ENCODE peak calls at places on chromosomes 5 and 9, in nine cellular contexts. F is astrocyte of the spinal cord, Y is neural progenitor cell, Z is epithelial cell of proximal tubule, U is dorsolateral prefrontal cortex, R is cardiac fibroblast, T is choroid plexus epithelial cell, V is A673, B is psoas muscle. S is an unnamed sample.

GRCh38 chr9:121564861-121565260 is 65.2 kb upstream of the GGTA1 start:
- DNase-seq in Z (no peak), Y (no peak), V (no peak), R (no peak), T (no peak), B (no peak), U (no peak), F (no peak), S (no peak)

GRCh38 chr5:158119852-158120708 is 261.1 kb upstream of the CLINT1 start:
- DNase-seq in V (peak), Y (no peak), B (peak), F (peak), U (no peak), T (peak), R (no peak), Z (no peak), S (peak)

GRCh38 chr5:6827815-6828214 is 114.6 kb downstream of the TENT4A start:
- DNase-seq in R (no peak), Z (no peak), U (no peak), T (no peak), F (no peak), Y (no peak), B (no peak), V (no peak), S (no peak)

GRCh38 chr9:75788006-75788634 is 102.4 kb upstream of the PCSK5 start:
- DNase-seq in F (peak), B (peak), V (no peak), U (no peak), Z (no peak), Y (no peak), R (no peak), T (peak), S (peak)

GRCh38 chr9:96611302-96611701 is 8.3 kb downstream of the CDC14B start:
- DNase-seq in B (no peak), T (no peak), V (no peak), R (no peak), Z (no peak), U (no peak), Y (no peak), F (no peak), S (no peak)

GRCh38 chr9:19127881-19128719 is 808 bp upstream of the PLIN2 start:
- DNase-seq in Y (peak), V (no peak), B (no peak), Z (no peak), R (no peak), F (peak), T (peak), U (no peak), S (peak)

GRCh38 chr5:57366744-57367143 is 115.9 kb downstream of the ACTBL2 start:
- DNase-seq in B (no peak), T (peak), U (no peak), F (no peak), Z (peak), R (peak), Y (no peak), V (no peak), S (peak)

GRCh38 chr5:96855041-96855872 is 21.0 kb upstream of the ERAP2 start:
- DNase-seq in U (no peak), B (no peak), Y (no peak), Z (peak), R (peak), F (peak), T (peak), V (peak), S (peak)

GRCh38 chr9:98708933-98709911 is at the start of gene GABBR2:
- DNase-seq in Z (no peak), Y (peak), R (no peak), F (no peak), B (no peak), V (no peak), U (no peak), T (no peak), S (no peak)

GRCh38 chr9:134208310-134208841 is 44.0 kb upstream of the RNU6ATAC start:
- DNase-seq in U (no peak), Y (no peak), B (peak), V (no peak), R (peak), T (peak), F (no peak), Z (no peak), S (no peak)

GRCh38 chr5:179345429-179346321 is at the start of gene ADAMTS2:
- DNase-seq in B (peak), R (peak), U (no peak), Z (no peak), T (peak), Y (peak), V (peak), F (peak), S (peak)

GRCh38 chr5:67170783-67171182 is 25.8 kb downstream of the CD180 start:
- DNase-seq in F (no peak), U (no peak), Y (no peak), B (no peak), R (no peak), Z (no peak), T (no peak), V (no peak), S (no peak)

GRCh38 chr5:157312492-157312891 is 46.6 kb downstream of the CYFIP2 start:
- DNase-seq in R (peak), F (peak), V (peak), B (peak), U (peak), Z (no peak), T (peak), Y (peak), S (peak)

GRCh38 chr9:129140397-129141065 is 29.3 kb downstream of the PTPA start:
- DNase-seq in R (peak), F (peak), V (peak), B (peak), U (no peak), Y (peak), Z (no peak), T (peak), S (peak)

GRCh38 chr5:1763548-1763911 is 36.1 kb downstream of the MRPL36 start:
- DNase-seq in U (peak), R (peak), Y (peak), V (peak), F (peak), T (peak), B (no peak), Z (no peak), S (peak)

GRCh38 chr5:177133119-177133844 is at the start of gene NSD1:
- DNase-seq in Z (no peak), R (peak), U (peak), T (peak), B (peak), Y (peak), V (peak), F (peak), S (peak)

GRCh38 chr5:16744164-16744880 is 127.5 kb upstream of the RETREG1 start:
- DNase-seq in T (no peak), Y (no peak), U (no peak), Z (no peak), V (no peak), B (no peak), F (no peak), R (no peak), S (peak)

GRCh38 chr9:126702501-126703329 is 89.0 kb downstream of the LMX1B start:
- DNase-seq in B (no peak), Y (peak), F (no peak), V (peak), T (no peak), U (no peak), R (no peak), Z (no peak), S (peak)

GRCh38 chr5:56711191-56711590 is 104.2 kb upstream of the MAP3K1 start:
- DNase-seq in Y (no peak), B (no peak), R (peak), U (no peak), V (no peak), F (peak), T (peak), Z (no peak), S (peak)

GRCh38 chr5:95712347-95712958 is 18.7 kb upstream of the RHOBTB3 start:
- DNase-seq in Z (peak), V (no peak), U (no peak), Y (no peak), F (peak), R (peak), T (peak), B (no peak), S (peak)

GRCh38 chr5:181008136-181008535 is 19.5 kb downstream of the BTNL3 start:
- DNase-seq in Y (peak), B (no peak), F (no peak), R (no peak), T (no peak), Z (no peak), V (no peak), U (no peak), S (no peak)

GRCh38 chr5:60961685-60962084 is 16.7 kb downstream of the NDUFAF2 start:
- DNase-seq in Y (no peak), F (peak), R (peak), Z (peak), T (peak), U (no peak), V (peak), B (no peak), S (peak)

GRCh38 chr9:137227853-137228514 is 682 bp downstream of the RNF224 start:
- DNase-seq in R (no peak), V (no peak), U (no peak), Z (no peak), F (no peak), Y (no peak), B (no peak), T (no peak), S (no peak)

GRCh38 chr5:19067741-19068140 is 920.3 kb downstream of the CDH18 start:
- DNase-seq in R (no peak), Y (no peak), U (no peak), Z (no peak), B (no peak), V (no peak), F (no peak), T (no peak), S (no peak)

GRCh38 chr9:128049788-128050187 is 17.3 kb downstream of the NAIF1 start:
- DNase-seq in Y (no peak), U (no peak), Z (no peak), F (no peak), B (no peak), T (no peak), V (peak), R (no peak), S (no peak)

GRCh38 chr9:100426532-100427365 is at the start of gene MSANTD3:
- DNase-seq in U (peak), B (peak), Z (no peak), T (peak), F (peak), V (peak), R (peak), Y (peak), S (peak)

GRCh38 chr5:174317261-174317894 is 271.9 kb downstream of the NSG2 start:
- DNase-seq in Y (peak), U (peak), V (peak), B (peak), T (peak), Z (no peak), F (peak), R (peak), S (peak)
- TF ChIP-seq CTCF in Y (peak), U (peak), V (peak), B (peak), T (peak), Z (peak), F (peak), R (peak), S (peak)

DNA sequence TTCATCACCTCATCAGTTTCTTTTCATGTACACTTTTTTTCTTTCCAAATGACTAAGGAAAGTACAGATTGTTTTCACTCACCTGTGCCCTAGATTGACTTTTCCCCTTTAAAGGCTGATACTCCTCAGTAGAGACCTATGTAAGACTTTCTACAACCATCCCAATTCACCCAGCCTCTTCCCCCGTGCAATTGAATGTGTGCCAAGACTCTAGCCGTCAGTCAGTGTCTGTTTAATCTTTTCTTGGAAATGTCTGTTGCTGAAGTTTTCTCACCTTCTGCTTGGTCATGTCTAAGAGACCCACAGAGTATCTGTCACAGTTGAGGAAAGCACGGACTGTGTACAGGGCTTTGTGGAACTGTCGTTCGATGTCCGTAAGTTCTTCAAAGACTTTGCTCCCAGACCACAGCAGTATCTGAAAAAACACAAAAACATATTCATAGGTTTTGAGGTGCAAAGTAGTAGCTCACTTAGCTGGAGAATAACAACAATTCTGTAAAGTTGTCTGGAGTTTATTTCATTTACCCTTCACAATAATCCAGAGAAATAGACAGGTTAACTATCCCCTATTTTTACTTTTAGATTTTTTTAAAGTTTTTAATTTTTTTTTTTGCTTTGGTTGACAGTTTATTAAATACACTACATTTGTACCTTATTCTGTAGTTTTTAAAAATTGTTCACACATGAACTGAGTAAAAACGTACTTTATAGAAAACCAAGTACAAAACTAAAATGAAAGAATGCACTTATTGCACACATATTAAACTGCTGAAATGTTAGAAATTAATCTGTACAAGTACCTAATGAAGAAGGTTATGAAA is 13.6 kb downstream of the PDE6A start:
- DNase-seq in Y (no peak), F (no peak), B (no peak), T (no peak), Z (no peak), V (peak), R (no peak), U (no peak), S (no peak)
- H3K4me3 ChIP-seq in Y (no peak), F (no peak), B (peak), T (no peak), Z (peak), V (no peak), R (no peak), U (no peak), S (peak)

GRCh38 chr9:95116820-95117204 is 200.7 kb downstream of the FANCC start:
- DNase-seq in B (no peak), F (no peak), Z (no peak), Y (no peak), T (no peak), U (no peak), V (no peak), R (peak), S (no peak)

GRCh38 chr9:95112436-95113280 is 204.9 kb downstream of the FANCC start:
- DNase-seq in R (no peak), U (no peak), F (no peak), Z (no peak), B (no peak), T (no peak), V (no peak), Y (no peak), S (no peak)

GRCh38 chr9:95115104-95115503 is 202.4 kb downstream of the FANCC start:
- DNase-seq in T (no peak), B (no peak), V (no peak), U (no peak), Z (no peak), F (no peak), R (no peak), Y (no peak), S (no peak)

GRCh38 chr9:95111716-95112115 is 205.8 kb downstream of the FANCC start:
- DNase-seq in Y (no peak), V (no peak), R (no peak), T (no peak), Z (no peak), F (no peak), U (no peak), B (no peak), S (no peak)

GRCh38 chr9:95116002-95116819 is 201.3 kb downstream of the FANCC start:
- DNase-seq in B (no peak), Z (no peak), Y (peak), T (peak), V (no peak), R (no peak), F (no peak), U (no peak), S (no peak)
- TF ChIP-seq CTCF in B (peak), Z (peak), Y (peak), T (peak), V (peak), R (peak), F (peak), U (no peak), S (peak)

GRCh38 chr5:79954620-79955019 is 36.4 kb downstream of the MTX3 start:
- DNase-seq in F (no peak), Z (no peak), V (no peak), T (peak), Y (no peak), R (peak), U (no peak), B (no peak), S (peak)

GRCh38 chr5:79956173-79956670 is 34.8 kb downstream of the MTX3 start:
- DNase-seq in V (peak), T (peak), U (no peak), B (no peak), R (peak), Y (no peak), F (peak), Z (no peak), S (no peak)

GRCh38 chr5:79959407-79959806 is 31.7 kb downstream of the MTX3 start:
- DNase-seq in Z (no peak), B (no peak), V (peak), Y (no peak), F (no peak), T (no peak), U (no peak), R (no peak), S (no peak)

GRCh38 chr5:79955496-79956172 is 35.4 kb downstream of the MTX3 start:
- DNase-seq in T (no peak), U (no peak), R (no peak), Z (no peak), V (no peak), Y (no peak), F (no peak), B (no peak), S (no peak)
- H3K4me3 ChIP-seq in T (no peak), U (no peak), R (no peak), Z (no peak), V (no peak), Y (no peak), F (no peak), B (no peak), S (no peak)

DNA sequence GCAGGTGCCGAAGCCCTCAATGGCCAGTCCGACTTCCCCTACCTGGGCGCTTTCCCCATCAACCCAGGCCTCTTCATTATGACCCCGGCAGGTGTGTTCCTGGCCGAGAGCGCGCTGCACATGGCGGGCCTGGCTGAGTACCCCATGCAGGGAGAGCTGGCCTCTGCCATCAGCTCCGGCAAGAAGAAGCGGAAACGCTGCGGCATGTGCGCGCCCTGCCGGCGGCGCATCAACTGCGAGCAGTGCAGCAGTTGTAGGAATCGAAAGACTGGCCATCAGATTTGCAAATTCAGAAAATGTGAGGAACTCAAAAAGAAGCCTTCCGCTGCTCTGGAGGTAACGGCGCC is 32.9 kb downstream of the CXXC5 start:
- DNase-seq in U (no peak), V (no peak), Z (no peak), Y (no peak), F (no peak), T (no peak), R (no peak), B (no peak), S (no peak)
- TF ChIP-seq CTCF in U (no peak), V (no peak), Z (no peak), Y (no peak), F (no peak), T (no peak), R (no peak), B (no peak), S (no peak)

GRCh38 chr5:139653616-139654015 is 5.5 kb downstream of the CXXC5 start:
- DNase-seq in B (peak), R (no peak), V (peak), Z (no peak), Y (peak), U (no peak), T (no peak), F (no peak), S (no peak)
- H3K4me3 ChIP-seq in B (peak), R (no peak), V (peak), Z (peak), Y (no peak), U (no peak), T (no peak), F (no peak), S (no peak)

DNA sequence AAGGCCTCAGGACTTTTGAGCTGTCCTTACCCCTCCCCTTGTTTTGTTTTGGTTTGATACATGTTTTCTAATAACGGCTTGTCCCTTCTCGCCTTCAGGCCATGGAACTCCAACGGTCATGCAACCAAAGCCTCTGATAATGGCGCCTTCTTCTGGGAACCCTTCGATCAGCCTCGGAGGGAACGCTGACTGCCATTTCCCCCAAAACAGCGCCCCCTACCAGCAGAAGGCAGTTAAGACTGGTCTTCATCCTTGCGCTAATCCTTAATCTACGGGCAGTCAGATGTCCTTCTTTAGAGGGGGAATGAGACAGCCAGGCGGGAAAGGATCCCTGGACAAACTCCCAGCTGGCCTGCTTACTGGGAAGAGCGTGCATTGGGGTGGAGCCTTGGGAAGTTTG is 276.6 kb downstream of the ICE1 start:
- DNase-seq in Y (peak), R (no peak), T (no peak), Z (no peak), B (no peak), F (no peak), U (no peak), V (peak), S (no peak)
- TF ChIP-seq CTCF in Y (peak), R (no peak), T (no peak), Z (no peak), B (no peak), F (no peak), U (no peak), V (peak), S (no peak)

GRCh38 chr5:160159991-160160826 is 41.0 kb upstream of the PWWP2A start:
- DNase-seq in Y (peak), V (no peak), Z (no peak), T (peak), R (no peak), U (no peak), B (no peak), F (peak), S (no peak)
- H3K4me3 ChIP-seq in Y (peak), V (no peak), Z (no peak), T (no peak), R (no peak), U (no peak), B (no peak), F (no peak), S (no peak)

GRCh38 chr5:69217732-69218568 is 16.7 kb upstream of the CDK7 start:
- DNase-seq in B (peak), U (peak), Y (peak), V (peak), R (peak), F (peak), T (peak), Z (no peak), S (peak)
- TF ChIP-seq CTCF in B (peak), U (peak), Y (peak), V (no peak), R (peak), F (no peak), T (peak), Z (no peak), S (peak)

GRCh38 chr5:10034008-10034407 is 215.7 kb downstream of the ATPSCKMT start:
- DNase-seq in Y (no peak), R (peak), Z (no peak), V (no peak), T (peak), F (no peak), U (no peak), B (no peak), S (no peak)
- H3K4me3 ChIP-seq in Y (no peak), R (no peak), Z (no peak), V (no peak), T (no peak), F (no peak), U (no peak), B (no peak), S (no peak)

S was measured in fibroblast of villous mesenchyme.